ENCODE peak calls at places on chromosomes 12 and 14, in six cellular contexts. M is AG10803, T is foreskin fibroblast, Q is foreskin keratinocyte, N is GM23338, G is progenitor cell of endocrine pancreas. A is an unnamed sample.
A peak's percentile ranks its signal among the peaks of the same experiment; 100 is the strongest.

GRCh38 chr14:101198398-101199027 is 295.0 kb upstream of the RTL1 start:
- DNase-seq in M (no peak), T (no peak), Q (no peak), N (no peak), G (no peak), A (peak; percentile 81)

GRCh38 chr12:29816869-29817730 is 33.4 kb upstream of the TMTC1 start:
- DNase-seq in M (no peak), T (no peak), Q (no peak), N (no peak), G (no peak), A (no peak)

GRCh38 chr12:111773801-111774551 is 7.2 kb downstream of the ALDH2 start:
- DNase-seq in M (peak; percentile 90), T (peak; percentile 63), Q (peak; percentile 85), N (no peak), G (no peak), A (no peak)

GRCh38 chr12:49631336-49631907 is 8.1 kb downstream of the PRPF40B start:
- DNase-seq in M (no peak), T (no peak), Q (no peak), N (peak; percentile 23), G (no peak), A (no peak)

GRCh38 chr12:17062296-17063061 is 456.5 kb upstream of the LMO3 start:
- DNase-seq in M (no peak), T (no peak), Q (peak; percentile 5), N (no peak), G (no peak), A (no peak)

GRCh38 chr12:110355080-110355479 is 48.4 kb downstream of the ANAPC7 start:
- DNase-seq in M (no peak), T (no peak), Q (no peak), N (peak; percentile 87), G (no peak), A (no peak)

GRCh38 chr12:43903686-43904085 is 67.8 kb downstream of the TMEM117 start:
- DNase-seq in M (no peak), T (no peak), Q (no peak), N (no peak), G (no peak), A (no peak)

GRCh38 chr12:132418393-132418925 is 71.5 kb upstream of the FBRSL1 start:
- DNase-seq in M (no peak), T (no peak), Q (no peak), N (no peak), G (no peak), A (no peak)

GRCh38 chr12:4270670-4271432 is 2.7 kb upstream of the CCND2 start:
- DNase-seq in M (no peak), T (no peak), Q (no peak), N (peak; percentile 82), G (peak; percentile 55), A (no peak)

GRCh38 chr12:100738086-100738485 is 56.5 kb upstream of the ANO4 start:
- DNase-seq in M (no peak), T (no peak), Q (no peak), N (no peak), G (no peak), A (no peak)

GRCh38 chr12:49491823-49492222 is 47.0 kb upstream of the KCNH3 start:
- DNase-seq in M (peak; percentile 6), T (no peak), Q (peak; percentile 88), N (no peak), G (no peak), A (no peak)

GRCh38 chr12:67811437-67812361 is 163.2 kb downstream of the DYRK2 start:
- DNase-seq in M (peak; percentile 54), T (peak; percentile 86), Q (peak; percentile 85), N (no peak), G (no peak), A (no peak)

GRCh38 chr12:108519558-108519957 is 4.5 kb downstream of the FICD start:
- DNase-seq in M (no peak), T (no peak), Q (no peak), N (peak; percentile 47), G (no peak), A (no peak)

GRCh38 chr12:42201061-42201460 is 37.0 kb downstream of the YAF2 start:
- DNase-seq in M (no peak), T (no peak), Q (no peak), N (no peak), G (no peak), A (no peak)

GRCh38 chr12:126953365-126953889 is 1313.5 kb upstream of the TMEM132C start:
- DNase-seq in M (no peak), T (no peak), Q (no peak), N (no peak), G (no peak), A (no peak)

GRCh38 chr12:116365114-116365513 is 87.6 kb upstream of the MED13L start:
- DNase-seq in M (no peak), T (no peak), Q (no peak), N (no peak), G (no peak), A (no peak)

GRCh38 chr14:103628221-103628683 is 759 bp upstream of the KLC1 start:
- DNase-seq in M (peak; percentile 79), T (peak; percentile 87), Q (no peak), N (peak; percentile 78), G (peak; percentile 41), A (no peak)

GRCh38 chr14:100778078-100778927 is 47.6 kb upstream of the MEG3 start:
- DNase-seq in M (no peak), T (no peak), Q (no peak), N (no peak), G (no peak), A (no peak)

GRCh38 chr12:115212356-115212755 is 528.4 kb upstream of the TBX3 start:
- DNase-seq in M (no peak), T (no peak), Q (no peak), N (no peak), G (no peak), A (no peak)

GRCh38 chr12:115213118-115213517 is 529.1 kb upstream of the TBX3 start:
- DNase-seq in M (no peak), T (no peak), Q (no peak), N (no peak), G (no peak), A (no peak)

GRCh38 chr12:115208098-115208497 is 524.1 kb upstream of the TBX3 start:
- DNase-seq in M (no peak), T (no peak), Q (no peak), N (no peak), G (no peak), A (no peak)

GRCh38 chr12:115209230-115209629 is 525.3 kb upstream of the TBX3 start:
- DNase-seq in M (no peak), T (no peak), Q (no peak), N (no peak), G (no peak), A (peak; percentile 72)

DNA sequence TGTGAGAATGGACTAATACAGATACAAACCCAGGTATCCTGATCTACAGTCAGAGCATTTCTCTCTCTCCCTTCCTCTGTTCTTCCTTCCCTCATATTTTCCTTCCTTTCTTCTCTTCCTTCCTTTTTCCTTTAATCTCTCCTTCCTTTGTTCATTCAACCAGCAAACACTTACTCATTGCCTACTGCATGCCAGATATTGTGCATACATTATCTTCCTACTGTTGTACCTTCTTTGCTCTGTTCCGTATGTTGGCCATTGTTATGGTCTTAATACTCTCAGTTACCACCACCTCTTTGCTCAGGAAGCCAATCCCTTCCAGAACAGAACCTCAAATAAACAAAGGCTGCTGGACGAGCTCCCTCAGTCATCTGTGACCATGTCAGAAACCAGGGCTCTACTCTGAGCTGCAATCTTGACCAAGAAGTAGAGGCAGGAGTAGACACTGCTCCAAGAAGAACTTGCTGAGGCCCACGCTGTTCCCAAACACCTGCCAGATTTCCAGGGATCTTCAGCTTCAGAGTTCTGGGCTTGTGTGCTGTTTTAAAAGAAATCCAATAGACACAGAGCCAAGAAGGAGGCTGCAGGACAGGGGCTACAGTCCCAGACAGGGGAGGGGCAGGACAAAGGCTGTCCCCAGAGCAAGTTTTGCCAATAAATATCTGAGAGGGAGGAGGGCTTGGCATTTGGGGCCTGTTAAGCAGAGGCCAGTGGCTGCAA is 526.7 kb upstream of the TBX3 start:
- DNase-seq in M (no peak), T (no peak), Q (no peak), N (no peak), G (no peak), A (no peak)
- TF ChIP-seq CTCF in M (no peak), T (no peak), Q (no peak), N (no peak), G (no peak), A (no peak)

GRCh38 chr12:25493682-25494081 is 59.4 kb downstream of the LMNTD1 start:
- DNase-seq in M (no peak), T (no peak), Q (no peak), N (peak; percentile 12), G (no peak), A (no peak)
- TF ChIP-seq CTCF in M (no peak), T (no peak), Q (no peak), N (no peak), G (no peak), A (no peak)

DNA sequence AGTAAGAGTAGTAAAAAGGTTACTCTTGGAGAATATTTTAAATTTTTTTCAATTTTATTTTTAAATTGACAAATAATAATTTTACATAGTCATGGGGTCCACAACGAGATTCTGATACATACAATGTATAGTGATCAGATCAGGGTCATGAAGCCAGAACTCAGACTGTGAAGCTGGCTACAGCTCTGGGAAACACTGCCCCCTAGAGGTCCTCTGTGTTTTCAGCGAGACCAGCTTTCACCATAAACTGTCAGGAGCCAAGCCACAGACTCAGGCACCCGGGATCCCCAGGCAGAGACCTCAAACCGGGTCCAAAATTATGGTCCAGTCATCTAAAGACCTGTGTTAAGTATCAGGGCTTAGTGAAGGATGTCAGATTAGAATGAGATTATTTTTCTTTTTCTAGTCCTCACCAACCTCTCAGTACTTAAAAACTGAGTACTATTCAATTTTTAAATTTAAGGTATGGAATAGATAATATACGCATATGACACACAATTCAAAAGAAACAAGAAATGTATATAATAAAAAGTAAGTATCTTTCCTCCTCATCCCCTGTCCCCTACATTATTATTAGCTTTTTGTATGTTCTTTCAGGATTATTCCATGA is 397.1 kb downstream of the MDGA2 start:
- DNase-seq in M (no peak), T (no peak), Q (no peak), N (peak; percentile 80), G (peak; percentile 27), A (no peak)
- TF ChIP-seq CTCF in M (peak; percentile 37), T (peak; percentile 61), Q (peak; percentile 71), N (peak; percentile 92), G (peak; percentile 78), A (peak; percentile 85)

GRCh38 chr12:79988368-79988767 is 53.5 kb upstream of the PPP1R12A start:
- DNase-seq in M (peak; percentile 43), T (peak; percentile 41), Q (peak; percentile 21), N (no peak), G (no peak), A (no peak)

GRCh38 chr12:79983492-79983891 is 48.6 kb upstream of the PPP1R12A start:
- DNase-seq in M (peak; percentile 97), T (peak; percentile 88), Q (peak; percentile 92), N (no peak), G (no peak), A (no peak)

GRCh38 chr12:79983969-79984629 is 49.2 kb upstream of the PPP1R12A start:
- DNase-seq in M (peak; percentile 47), T (peak; percentile 57), Q (peak; percentile 19), N (no peak), G (no peak), A (no peak)

GRCh38 chr12:79978692-79979091 is 43.8 kb upstream of the PPP1R12A start:
- DNase-seq in M (no peak), T (no peak), Q (no peak), N (no peak), G (no peak), A (no peak)

GRCh38 chr12:79982371-79983062 is 47.6 kb upstream of the PPP1R12A start:
- DNase-seq in M (peak; percentile 17), T (no peak), Q (no peak), N (no peak), G (no peak), A (no peak)
- TF ChIP-seq CTCF in M (no peak), T (no peak), Q (no peak), N (no peak), G (no peak), A (no peak)

A was measured in chondrocyte.